ENCODE peak calls at places on chromosomes 2 and 18, in five cellular contexts. L is Peyer's patch, Y is erythroblast, J is hypothalamus, F is kidney tubule cell. I is an unnamed sample.

GRCh38 chr2:81767173-81767720 is 1462.7 kb upstream of the LRRTM1 start:
- DNase-seq in L (no peak), Y (no peak), J (no peak), F (peak), I (no peak)

GRCh38 chr18:79483971-79484491 is 88.3 kb downstream of the NFATC1 start:
- DNase-seq in L (peak), Y (no peak), J (no peak), F (no peak), I (no peak)

GRCh38 chr2:218798767-218799504 is 17.0 kb downstream of the CYP27A1 start:
- DNase-seq in L (no peak), Y (peak), J (no peak), F (no peak), I (no peak)

GRCh38 chr18:2910751-2911425 is 64.1 kb downstream of the EMILIN2 start:
- DNase-seq in L (no peak), Y (no peak), J (no peak), F (no peak), I (no peak)

GRCh38 chr2:44290271-44290670 is 15.0 kb downstream of the SLC3A1 start:
- DNase-seq in L (no peak), Y (no peak), J (no peak), F (peak), I (peak)

GRCh38 chr2:9764153-9764778 is 79.0 kb upstream of the TAF1B start:
- DNase-seq in L (no peak), Y (peak), J (no peak), F (no peak), I (no peak)

GRCh38 chr2:113218283-113219091 is 44.7 kb downstream of the PSD4 start:
- DNase-seq in L (peak), Y (no peak), J (no peak), F (peak), I (no peak)

GRCh38 chr18:323253-323622 is 55.4 kb upstream of the THOC1 start:
- DNase-seq in L (no peak), Y (no peak), J (no peak), F (peak), I (no peak)

GRCh38 chr2:24672589-24672988 is 120.6 kb downstream of the PTRHD1 start:
- DNase-seq in L (no peak), Y (no peak), J (no peak), F (no peak), I (no peak)

GRCh38 chr18:63832470-63832869 is 55.0 kb upstream of the SERPINB2 start:
- DNase-seq in L (no peak), Y (no peak), J (no peak), F (peak), I (peak)

GRCh38 chr2:190340369-190340768 is 3.0 kb upstream of the INPP1 start:
- DNase-seq in L (no peak), Y (peak), J (no peak), F (peak), I (peak)

GRCh38 chr2:69645026-69645425 is 1.5 kb upstream of the AAK1 start:
- DNase-seq in L (no peak), Y (peak), J (no peak), F (no peak), I (no peak)

GRCh38 chr2:67135201-67135600 is 261.9 kb upstream of the ETAA1 start:
- DNase-seq in L (no peak), Y (no peak), J (no peak), F (no peak), I (no peak)

GRCh38 chr18:13934676-13935075 is 19.3 kb upstream of the MC2R start:
- DNase-seq in L (no peak), Y (no peak), J (no peak), F (no peak), I (no peak)

GRCh38 chr18:10798727-10799435 is 273.1 kb downstream of the NAPG start:
- DNase-seq in L (no peak), Y (no peak), J (no peak), F (peak), I (peak)

GRCh38 chr2:224055101-224055500 is 16.0 kb upstream of the SERPINE2 start:
- DNase-seq in L (no peak), Y (no peak), J (no peak), F (peak), I (peak)

GRCh38 chr18:46174317-46175039 is 70.3 kb downstream of the HAUS1 start:
- DNase-seq in L (peak), Y (peak), J (peak), F (peak), I (peak)

GRCh38 chr2:197708331-197708730 is 3.2 kb downstream of the MARS2 start:
- DNase-seq in L (no peak), Y (peak), J (no peak), F (peak), I (peak)